ENCODE peak calls at places on chromosomes 3 and 15, in eight cellular contexts. One of them, this sample, is unnamed.
A peak's percentile ranks its signal among the peaks of the same experiment; 100 is the strongest.

GRCh38 chr3:377158-377561 is 180.6 kb downstream of the CHL1 start:
- DNase-seq in endothelial cell: no peak
- DNase-seq in GM12892: no peak
- DNase-seq in C1 segment of cervical spinal cord: no peak
- DNase-seq in PC-3: peak; percentile 84
- DNase-seq in thoracic aorta: no peak
- DNase-seq in Right ventricle myocardium inferior: no peak
- DNase-seq in A673: peak; percentile 56
- DNase-seq in this sample: no peak

GRCh38 chr3:177934001-177934891 is 602.0 kb upstream of the KCNMB2 start:
- DNase-seq in thoracic aorta: no peak
- DNase-seq in Right ventricle myocardium inferior: no peak
- DNase-seq in PC-3: peak; percentile 21
- DNase-seq in endothelial cell: no peak
- DNase-seq in GM12892: no peak
- DNase-seq in A673: no peak
- DNase-seq in C1 segment of cervical spinal cord: no peak
- DNase-seq in this sample: no peak

GRCh38 chr15:22956257-22956979 is 23.8 kb downstream of the CYFIP1 start:
- DNase-seq in PC-3: no peak
- DNase-seq in thoracic aorta: no peak
- DNase-seq in endothelial cell: no peak
- DNase-seq in C1 segment of cervical spinal cord: no peak
- DNase-seq in GM12892: no peak
- DNase-seq in A673: no peak
- DNase-seq in Right ventricle myocardium inferior: no peak
- DNase-seq in this sample: peak; percentile 27

GRCh38 chr3:149373235-149374125 is 4.0 kb downstream of the TM4SF1 start:
- DNase-seq in endothelial cell: no peak
- DNase-seq in GM12892: no peak
- DNase-seq in A673: no peak
- DNase-seq in C1 segment of cervical spinal cord: no peak
- DNase-seq in thoracic aorta: no peak
- DNase-seq in Right ventricle myocardium inferior: no peak
- DNase-seq in PC-3: peak; percentile 90
- DNase-seq in this sample: no peak

GRCh38 chr15:57861039-57861638 is 154.6 kb downstream of the POLR2M start:
- DNase-seq in Right ventricle myocardium inferior: no peak
- DNase-seq in GM12892: no peak
- DNase-seq in endothelial cell: peak; percentile 50
- DNase-seq in thoracic aorta: no peak
- DNase-seq in PC-3: peak; percentile 60
- DNase-seq in A673: peak; percentile 75
- DNase-seq in C1 segment of cervical spinal cord: peak; percentile 38
- DNase-seq in this sample: peak; percentile 1

GRCh38 chr15:66069751-66070150 is 183.8 kb downstream of the MEGF11 start:
- DNase-seq in GM12892: no peak
- DNase-seq in PC-3: no peak
- DNase-seq in endothelial cell: no peak
- DNase-seq in Right ventricle myocardium inferior: no peak
- DNase-seq in C1 segment of cervical spinal cord: no peak
- DNase-seq in thoracic aorta: no peak
- DNase-seq in A673: no peak
- DNase-seq in this sample: no peak

GRCh38 chr3:35422826-35423601 is 216.3 kb upstream of the ARPP21 start:
- DNase-seq in GM12892: no peak
- DNase-seq in PC-3: no peak
- DNase-seq in thoracic aorta: no peak
- DNase-seq in endothelial cell: no peak
- DNase-seq in A673: peak; percentile 20
- DNase-seq in C1 segment of cervical spinal cord: no peak
- DNase-seq in Right ventricle myocardium inferior: no peak
- DNase-seq in this sample: no peak

GRCh38 chr3:127101411-127102067 is 91.4 kb upstream of the PRR23E start:
- DNase-seq in Right ventricle myocardium inferior: no peak
- DNase-seq in endothelial cell: no peak
- DNase-seq in C1 segment of cervical spinal cord: no peak
- DNase-seq in PC-3: no peak
- DNase-seq in thoracic aorta: no peak
- DNase-seq in GM12892: no peak
- DNase-seq in A673: no peak
- DNase-seq in this sample: no peak

GRCh38 chr3:52218026-52218425 is 7.4 kb downstream of the TLR9 start:
- DNase-seq in thoracic aorta: no peak
- DNase-seq in endothelial cell: no peak
- DNase-seq in PC-3: no peak
- DNase-seq in C1 segment of cervical spinal cord: no peak
- DNase-seq in Right ventricle myocardium inferior: no peak
- DNase-seq in A673: no peak
- DNase-seq in GM12892: no peak
- DNase-seq in this sample: no peak

GRCh38 chr3:153247331-153248311 is 85.6 kb downstream of the RAP2B start:
- DNase-seq in A673: no peak
- DNase-seq in PC-3: no peak
- DNase-seq in GM12892: no peak
- DNase-seq in C1 segment of cervical spinal cord: no peak
- DNase-seq in endothelial cell: no peak
- DNase-seq in thoracic aorta: no peak
- DNase-seq in Right ventricle myocardium inferior: no peak
- DNase-seq in this sample: no peak

GRCh38 chr15:37891754-37892368 is 42.6 kb upstream of the TMCO5A start:
- DNase-seq in PC-3: peak; percentile 72
- DNase-seq in GM12892: peak; percentile 1
- DNase-seq in endothelial cell: no peak
- DNase-seq in Right ventricle myocardium inferior: no peak
- DNase-seq in A673: peak; percentile 68
- DNase-seq in C1 segment of cervical spinal cord: peak; percentile 9
- DNase-seq in thoracic aorta: no peak
- DNase-seq in this sample: no peak

GRCh38 chr15:58898150-58898680 is 35.3 kb downstream of the SLTM start:
- DNase-seq in PC-3: no peak
- DNase-seq in endothelial cell: no peak
- DNase-seq in A673: no peak
- DNase-seq in C1 segment of cervical spinal cord: no peak
- DNase-seq in thoracic aorta: no peak
- DNase-seq in GM12892: no peak
- DNase-seq in Right ventricle myocardium inferior: no peak
- DNase-seq in this sample: no peak

GRCh38 chr15:36612063-36612788 is 32.8 kb downstream of the CDIN1 start:
- DNase-seq in endothelial cell: no peak
- DNase-seq in PC-3: peak; percentile 96
- DNase-seq in C1 segment of cervical spinal cord: no peak
- DNase-seq in A673: peak; percentile 2
- DNase-seq in GM12892: no peak
- DNase-seq in Right ventricle myocardium inferior: no peak
- DNase-seq in thoracic aorta: no peak
- DNase-seq in this sample: no peak

GRCh38 chr3:80097674-80098073 is 329.9 kb upstream of the ROBO1 start:
- DNase-seq in PC-3: peak; percentile 84
- DNase-seq in A673: peak; percentile 70
- DNase-seq in endothelial cell: no peak
- DNase-seq in GM12892: no peak
- DNase-seq in thoracic aorta: no peak
- DNase-seq in C1 segment of cervical spinal cord: no peak
- DNase-seq in Right ventricle myocardium inferior: no peak
- DNase-seq in this sample: no peak

GRCh38 chr3:108088697-108089096 is 2.1 kb downstream of the CD47 start:
- DNase-seq in C1 segment of cervical spinal cord: no peak
- DNase-seq in A673: peak; percentile 33
- DNase-seq in PC-3: peak; percentile 32
- DNase-seq in thoracic aorta: no peak
- DNase-seq in GM12892: no peak
- DNase-seq in Right ventricle myocardium inferior: no peak
- DNase-seq in endothelial cell: no peak
- DNase-seq in this sample: no peak

GRCh38 chr3:135000465-135000864 is 205.4 kb downstream of the EPHB1 start:
- DNase-seq in C1 segment of cervical spinal cord: no peak
- DNase-seq in GM12892: no peak
- DNase-seq in Right ventricle myocardium inferior: no peak
- DNase-seq in endothelial cell: no peak
- DNase-seq in PC-3: no peak
- DNase-seq in thoracic aorta: no peak
- DNase-seq in A673: no peak
- DNase-seq in this sample: no peak

GRCh38 chr15:70767668-70768067 is 4.3 kb upstream of the UACA start:
- DNase-seq in endothelial cell: no peak
- DNase-seq in PC-3: no peak
- DNase-seq in C1 segment of cervical spinal cord: no peak
- DNase-seq in Right ventricle myocardium inferior: no peak
- DNase-seq in A673: no peak
- DNase-seq in thoracic aorta: no peak
- DNase-seq in GM12892: no peak
- DNase-seq in this sample: no peak

GRCh38 chr15:41024141-41024540 is 70.9 kb downstream of the CHAC1 start:
- DNase-seq in endothelial cell: no peak
- DNase-seq in PC-3: no peak
- DNase-seq in GM12892: no peak
- DNase-seq in thoracic aorta: no peak
- DNase-seq in A673: no peak
- DNase-seq in C1 segment of cervical spinal cord: no peak
- DNase-seq in Right ventricle myocardium inferior: no peak
- DNase-seq in this sample: no peak

GRCh38 chr15:77002436-77002835 is 7.5 kb downstream of the PSTPIP1 start:
- DNase-seq in GM12892: no peak
- DNase-seq in PC-3: no peak
- DNase-seq in C1 segment of cervical spinal cord: no peak
- DNase-seq in endothelial cell: no peak
- DNase-seq in Right ventricle myocardium inferior: no peak
- DNase-seq in thoracic aorta: no peak
- DNase-seq in A673: no peak
- DNase-seq in this sample: no peak

GRCh38 chr3:184336484-184337230 is 743 bp upstream of the FAM131A start:
- DNase-seq in A673: peak; percentile 59
- DNase-seq in GM12892: no peak
- DNase-seq in endothelial cell: no peak
- DNase-seq in PC-3: peak; percentile 48
- DNase-seq in thoracic aorta: no peak
- DNase-seq in C1 segment of cervical spinal cord: peak; percentile 55
- DNase-seq in Right ventricle myocardium inferior: peak; percentile 27
- DNase-seq in this sample: peak; percentile 71

GRCh38 chr15:26970712-26971210 is at the start of gene GABRG3:
- DNase-seq in Right ventricle myocardium inferior: no peak
- DNase-seq in A673: no peak
- DNase-seq in PC-3: peak; percentile 12
- DNase-seq in thoracic aorta: no peak
- DNase-seq in GM12892: no peak
- DNase-seq in C1 segment of cervical spinal cord: no peak
- DNase-seq in endothelial cell: peak; percentile 46
- DNase-seq in this sample: no peak

GRCh38 chr3:66372681-66373350 is 128.0 kb downstream of the LRIG1 start:
- DNase-seq in GM12892: no peak
- DNase-seq in A673: peak; percentile 4
- DNase-seq in endothelial cell: peak; percentile 46
- DNase-seq in thoracic aorta: no peak
- DNase-seq in PC-3: peak; percentile 28
- DNase-seq in Right ventricle myocardium inferior: no peak
- DNase-seq in C1 segment of cervical spinal cord: peak; percentile 30
- DNase-seq in this sample: peak; percentile 34

GRCh38 chr3:57675530-57675929 is 17.3 kb downstream of the DENND6A start:
- DNase-seq in A673: no peak
- DNase-seq in C1 segment of cervical spinal cord: no peak
- DNase-seq in thoracic aorta: no peak
- DNase-seq in PC-3: no peak
- DNase-seq in GM12892: no peak
- DNase-seq in endothelial cell: no peak
- DNase-seq in Right ventricle myocardium inferior: no peak
- DNase-seq in this sample: no peak

GRCh38 chr3:184635126-184635525 is 73.5 kb downstream of the EPHB3 start:
- DNase-seq in endothelial cell: no peak
- DNase-seq in C1 segment of cervical spinal cord: no peak
- DNase-seq in A673: no peak
- DNase-seq in Right ventricle myocardium inferior: no peak
- DNase-seq in GM12892: no peak
- DNase-seq in thoracic aorta: no peak
- DNase-seq in PC-3: peak; percentile 46
- DNase-seq in this sample: no peak

GRCh38 chr3:73950781-73951180 is 326.0 kb upstream of the PDZRN3 start:
- DNase-seq in endothelial cell: no peak
- DNase-seq in Right ventricle myocardium inferior: no peak
- DNase-seq in A673: no peak
- DNase-seq in C1 segment of cervical spinal cord: no peak
- DNase-seq in PC-3: no peak
- DNase-seq in GM12892: no peak
- DNase-seq in thoracic aorta: no peak
- DNase-seq in this sample: no peak

GRCh38 chr3:44060164-44060563 is 181.5 kb upstream of the TOPAZ1 start:
- DNase-seq in PC-3: no peak
- DNase-seq in thoracic aorta: no peak
- DNase-seq in A673: no peak
- DNase-seq in Right ventricle myocardium inferior: no peak
- DNase-seq in GM12892: no peak
- DNase-seq in C1 segment of cervical spinal cord: no peak
- DNase-seq in endothelial cell: no peak
- DNase-seq in this sample: no peak

GRCh38 chr3:18295171-18295920 is 129.8 kb downstream of the SATB1 start:
- DNase-seq in GM12892: peak; percentile 1
- DNase-seq in thoracic aorta: no peak
- DNase-seq in PC-3: peak; percentile 97
- DNase-seq in A673: peak; percentile 11
- DNase-seq in C1 segment of cervical spinal cord: no peak
- DNase-seq in endothelial cell: peak; percentile 63
- DNase-seq in Right ventricle myocardium inferior: no peak
- DNase-seq in this sample: no peak

GRCh38 chr3:157119369-157119951 is 40.5 kb downstream of the CCNL1 start:
- DNase-seq in GM12892: no peak
- DNase-seq in thoracic aorta: no peak
- DNase-seq in Right ventricle myocardium inferior: no peak
- DNase-seq in C1 segment of cervical spinal cord: no peak
- DNase-seq in PC-3: peak; percentile 45
- DNase-seq in A673: no peak
- DNase-seq in endothelial cell: no peak
- DNase-seq in this sample: no peak

GRCh38 chr3:128794067-128794768 is 68.2 kb downstream of the RAB7A start:
- DNase-seq in GM12892: no peak
- DNase-seq in endothelial cell: no peak
- DNase-seq in C1 segment of cervical spinal cord: no peak
- DNase-seq in A673: peak; percentile 71
- DNase-seq in PC-3: peak; percentile 47
- DNase-seq in Right ventricle myocardium inferior: no peak
- DNase-seq in thoracic aorta: no peak
- DNase-seq in this sample: no peak

GRCh38 chr3:195715583-195716266 is 5.1 kb upstream of the MUC20 start:
- DNase-seq in C1 segment of cervical spinal cord: no peak
- DNase-seq in thoracic aorta: no peak
- DNase-seq in GM12892: no peak
- DNase-seq in Right ventricle myocardium inferior: no peak
- DNase-seq in A673: no peak
- DNase-seq in endothelial cell: no peak
- DNase-seq in PC-3: peak; percentile 75
- DNase-seq in this sample: no peak

GRCh38 chr3:103006541-103006940 is 571.7 kb downstream of the ZPLD1 start:
- DNase-seq in PC-3: no peak
- DNase-seq in Right ventricle myocardium inferior: no peak
- DNase-seq in endothelial cell: no peak
- DNase-seq in GM12892: no peak
- DNase-seq in thoracic aorta: no peak
- DNase-seq in A673: no peak
- DNase-seq in C1 segment of cervical spinal cord: no peak
- DNase-seq in this sample: no peak

GRCh38 chr15:96264801-96265515 is 65.5 kb upstream of the NR2F2 start:
- DNase-seq in endothelial cell: no peak
- DNase-seq in A673: no peak
- DNase-seq in GM12892: no peak
- DNase-seq in Right ventricle myocardium inferior: no peak
- DNase-seq in thoracic aorta: no peak
- DNase-seq in C1 segment of cervical spinal cord: no peak
- DNase-seq in PC-3: peak; percentile 78
- DNase-seq in this sample: no peak

GRCh38 chr3:113231827-113232253 is 20.5 kb downstream of the BOC start:
- DNase-seq in GM12892: no peak
- DNase-seq in C1 segment of cervical spinal cord: no peak
- DNase-seq in Right ventricle myocardium inferior: no peak
- DNase-seq in thoracic aorta: no peak
- DNase-seq in PC-3: peak; percentile 95
- DNase-seq in A673: peak; percentile 51
- DNase-seq in endothelial cell: no peak
- DNase-seq in this sample: no peak